ENCODE peak calls at places on chromosome 6, in four cellular contexts. One of them, this sample, is unnamed.

GRCh38 chr6:111662192-111662793 is 56.6 kb upstream of the TRAF3IP2 start:
- DNase-seq in anterior cingulate cortex: no peak
- DNase-seq in ACHN: no peak
- DNase-seq in stimulated activated CD4-positive, alpha-beta T cell treated with anti-CD3 and anti-CD28 coated beads, Interleukin-2, amount 100 ng/mL, for 24 hours: no peak
- DNase-seq in this sample: no peak

GRCh38 chr6:145569140-145569539 is 166.2 kb downstream of the EPM2A start:
- DNase-seq in ACHN: no peak
- DNase-seq in anterior cingulate cortex: no peak
- DNase-seq in stimulated activated CD4-positive, alpha-beta T cell treated with anti-CD3 and anti-CD28 coated beads, Interleukin-2, amount 100 ng/mL, for 24 hours: no peak
- DNase-seq in this sample: peak

GRCh38 chr6:137353346-137353745 is 134.2 kb upstream of the IFNGR1 start:
- DNase-seq in anterior cingulate cortex: no peak
- DNase-seq in ACHN: peak
- DNase-seq in stimulated activated CD4-positive, alpha-beta T cell treated with anti-CD3 and anti-CD28 coated beads, Interleukin-2, amount 100 ng/mL, for 24 hours: no peak
- DNase-seq in this sample: no peak

GRCh38 chr6:170236131-170236851 is 54.6 kb downstream of the DLL1 start:
- DNase-seq in stimulated activated CD4-positive, alpha-beta T cell treated with anti-CD3 and anti-CD28 coated beads, Interleukin-2, amount 100 ng/mL, for 24 hours: no peak
- DNase-seq in anterior cingulate cortex: no peak
- DNase-seq in ACHN: no peak
- DNase-seq in this sample: no peak

GRCh38 chr6:27873101-27874030 is 38.8 kb downstream of the OR2B2 start:
- DNase-seq in anterior cingulate cortex: no peak
- DNase-seq in stimulated activated CD4-positive, alpha-beta T cell treated with anti-CD3 and anti-CD28 coated beads, Interleukin-2, amount 100 ng/mL, for 24 hours: peak
- DNase-seq in ACHN: no peak
- DNase-seq in this sample: peak

GRCh38 chr6:15348528-15348927 is 102.7 kb downstream of the JARID2 start:
- DNase-seq in stimulated activated CD4-positive, alpha-beta T cell treated with anti-CD3 and anti-CD28 coated beads, Interleukin-2, amount 100 ng/mL, for 24 hours: no peak
- DNase-seq in anterior cingulate cortex: no peak
- DNase-seq in ACHN: no peak
- DNase-seq in this sample: no peak

GRCh38 chr6:44104661-44105060 is 22.6 kb downstream of the MRPL14 start:
- DNase-seq in anterior cingulate cortex: no peak
- DNase-seq in ACHN: no peak
- DNase-seq in stimulated activated CD4-positive, alpha-beta T cell treated with anti-CD3 and anti-CD28 coated beads, Interleukin-2, amount 100 ng/mL, for 24 hours: no peak
- DNase-seq in this sample: no peak

GRCh38 chr6:157068691-157069228 is 254.6 kb downstream of the TMEM242 start:
- DNase-seq in stimulated activated CD4-positive, alpha-beta T cell treated with anti-CD3 and anti-CD28 coated beads, Interleukin-2, amount 100 ng/mL, for 24 hours: no peak
- DNase-seq in anterior cingulate cortex: no peak
- DNase-seq in ACHN: peak
- DNase-seq in this sample: no peak

GRCh38 chr6:75813476-75814250 is 64.6 kb downstream of the MYO6 start:
- DNase-seq in anterior cingulate cortex: no peak
- DNase-seq in stimulated activated CD4-positive, alpha-beta T cell treated with anti-CD3 and anti-CD28 coated beads, Interleukin-2, amount 100 ng/mL, for 24 hours: no peak
- DNase-seq in ACHN: no peak
- DNase-seq in this sample: no peak

GRCh38 chr6:78836610-78837009 is 30.7 kb upstream of the IRAK1BP1 start:
- DNase-seq in ACHN: no peak
- DNase-seq in stimulated activated CD4-positive, alpha-beta T cell treated with anti-CD3 and anti-CD28 coated beads, Interleukin-2, amount 100 ng/mL, for 24 hours: no peak
- DNase-seq in anterior cingulate cortex: no peak
- DNase-seq in this sample: no peak

GRCh38 chr6:33205172-33206026 is 944 bp downstream of the HSD17B8 start:
- DNase-seq in stimulated activated CD4-positive, alpha-beta T cell treated with anti-CD3 and anti-CD28 coated beads, Interleukin-2, amount 100 ng/mL, for 24 hours: peak
- DNase-seq in ACHN: peak
- DNase-seq in anterior cingulate cortex: no peak
- DNase-seq in this sample: peak

GRCh38 chr6:10403385-10404106 is 11.3 kb downstream of the TFAP2A start:
- DNase-seq in anterior cingulate cortex: no peak
- DNase-seq in stimulated activated CD4-positive, alpha-beta T cell treated with anti-CD3 and anti-CD28 coated beads, Interleukin-2, amount 100 ng/mL, for 24 hours: no peak
- DNase-seq in ACHN: peak
- DNase-seq in this sample: peak

GRCh38 chr6:11854418-11855165 is 76.0 kb upstream of the ADTRP start:
- DNase-seq in ACHN: peak
- DNase-seq in anterior cingulate cortex: no peak
- DNase-seq in stimulated activated CD4-positive, alpha-beta T cell treated with anti-CD3 and anti-CD28 coated beads, Interleukin-2, amount 100 ng/mL, for 24 hours: no peak
- DNase-seq in this sample: peak

GRCh38 chr6:44470106-44470446 is 82.6 kb downstream of the CDC5L start:
- DNase-seq in stimulated activated CD4-positive, alpha-beta T cell treated with anti-CD3 and anti-CD28 coated beads, Interleukin-2, amount 100 ng/mL, for 24 hours: no peak
- DNase-seq in anterior cingulate cortex: no peak
- DNase-seq in ACHN: no peak
- DNase-seq in this sample: no peak

GRCh38 chr6:9250852-9251251 is 815.5 kb upstream of the SLC35B3 start:
- DNase-seq in ACHN: peak
- DNase-seq in stimulated activated CD4-positive, alpha-beta T cell treated with anti-CD3 and anti-CD28 coated beads, Interleukin-2, amount 100 ng/mL, for 24 hours: no peak
- DNase-seq in anterior cingulate cortex: no peak
- DNase-seq in this sample: peak

GRCh38 chr6:12363651-12364381 is 73.7 kb downstream of the EDN1 start:
- DNase-seq in stimulated activated CD4-positive, alpha-beta T cell treated with anti-CD3 and anti-CD28 coated beads, Interleukin-2, amount 100 ng/mL, for 24 hours: no peak
- DNase-seq in anterior cingulate cortex: no peak
- DNase-seq in ACHN: peak
- DNase-seq in this sample: no peak

GRCh38 chr6:165621950-165622349 is 41.1 kb downstream of the PDE10A start:
- DNase-seq in anterior cingulate cortex: no peak
- DNase-seq in ACHN: no peak
- DNase-seq in stimulated activated CD4-positive, alpha-beta T cell treated with anti-CD3 and anti-CD28 coated beads, Interleukin-2, amount 100 ng/mL, for 24 hours: no peak
- DNase-seq in this sample: no peak

GRCh38 chr6:2611092-2611491 is 139.6 kb downstream of the MYLK4 start:
- DNase-seq in ACHN: no peak
- DNase-seq in stimulated activated CD4-positive, alpha-beta T cell treated with anti-CD3 and anti-CD28 coated beads, Interleukin-2, amount 100 ng/mL, for 24 hours: no peak
- DNase-seq in anterior cingulate cortex: no peak
- DNase-seq in this sample: no peak

GRCh38 chr6:166950443-166950821 is 5.9 kb downstream of the RNASET2 start:
- DNase-seq in stimulated activated CD4-positive, alpha-beta T cell treated with anti-CD3 and anti-CD28 coated beads, Interleukin-2, amount 100 ng/mL, for 24 hours: no peak
- DNase-seq in ACHN: no peak
- DNase-seq in anterior cingulate cortex: no peak
- DNase-seq in this sample: no peak

GRCh38 chr6:14738933-14739332 is 506.9 kb upstream of the JARID2 start:
- DNase-seq in ACHN: no peak
- DNase-seq in stimulated activated CD4-positive, alpha-beta T cell treated with anti-CD3 and anti-CD28 coated beads, Interleukin-2, amount 100 ng/mL, for 24 hours: no peak
- DNase-seq in anterior cingulate cortex: no peak
- DNase-seq in this sample: no peak